ENCODE peak calls at places on chromosomes 13 and 19, in six cellular contexts. H, Z, L, K, T and J are unnamed samples.

GRCh38 chr13:71817335-71817734 is 49.7 kb downstream of the DACH1 start:
- DNase-seq in H (no peak), Z (no peak), L (no peak), K (no peak), T (no peak), J (no peak)

GRCh38 chr13:50760751-50761150 is 82.7 kb downstream of the DLEU7 start:
- DNase-seq in H (no peak), Z (no peak), L (no peak), K (no peak), T (no peak), J (no peak)

GRCh38 chr19:1747285-1748114 is 5.8 kb upstream of the ONECUT3 start:
- DNase-seq in H (no peak), Z (peak; percentile 85), L (peak; percentile 81), K (no peak), T (peak; percentile 72), J (peak; percentile 80)

GRCh38 chr19:15629003-15629880 is 11.5 kb upstream of the CYP4F3 start:
- DNase-seq in H (peak; percentile 2), Z (peak; percentile 72), L (peak; percentile 56), K (peak; percentile 83), T (no peak), J (peak; percentile 19)

GRCh38 chr19:4108767-4109625 is 14.9 kb downstream of the MAP2K2 start:
- DNase-seq in H (no peak), Z (no peak), L (no peak), K (no peak), T (no peak), J (no peak)

GRCh38 chr19:5434970-5435641 is 20.1 kb upstream of the ZNRF4 start:
- DNase-seq in H (no peak), Z (no peak), L (peak; percentile 58), K (no peak), T (peak; percentile 77), J (peak; percentile 94)

GRCh38 chr13:48009298-48009697 is 8.2 kb upstream of the SUCLA2 start:
- DNase-seq in H (no peak), Z (no peak), L (peak; percentile 39), K (no peak), T (peak; percentile 32), J (peak; percentile 51)

GRCh38 chr13:50104493-50104892 is 89.2 kb downstream of the KCNRG start:
- DNase-seq in H (no peak), Z (no peak), L (peak; percentile 13), K (no peak), T (no peak), J (peak; percentile 46)

GRCh38 chr19:54179921-54180452 is 7.0 kb upstream of the TMC4 start:
- DNase-seq in H (peak; percentile 84), Z (peak; percentile 98), L (peak; percentile 99), K (peak; percentile 87), T (peak; percentile 89), J (peak; percentile 60)

GRCh38 chr19:34618410-34618809 is 58.5 kb downstream of the SCGB2B2 start:
- DNase-seq in H (no peak), Z (no peak), L (no peak), K (no peak), T (no peak), J (no peak)

GRCh38 chr19:51808333-51808986 is 13.5 kb downstream of the FPR3 start:
- DNase-seq in H (no peak), Z (no peak), L (no peak), K (no peak), T (no peak), J (no peak)

GRCh38 chr13:99977912-99978780 is 3.4 kb upstream of the ZIC2 start:
- DNase-seq in H (no peak), Z (peak; percentile 52), L (peak; percentile 76), K (peak; percentile 52), T (no peak), J (no peak)

GRCh38 chr13:100725472-100725871 is 50.9 kb upstream of the TMTC4 start:
- DNase-seq in H (no peak), Z (no peak), L (no peak), K (no peak), T (no peak), J (no peak)

GRCh38 chr19:39432677-39433025 is 3.1 kb downstream of the RPS16 start:
- DNase-seq in H (no peak), Z (no peak), L (no peak), K (no peak), T (no peak), J (no peak)

GRCh38 chr13:23822252-23822824 is 66.9 kb downstream of the MIPEP start:
- DNase-seq in H (no peak), Z (no peak), L (no peak), K (no peak), T (no peak), J (no peak)

GRCh38 chr19:33430674-33431277 is 57.3 kb downstream of the CEBPG start:
- DNase-seq in H (peak; percentile 59), Z (peak; percentile 78), L (peak; percentile 66), K (peak; percentile 88), T (peak; percentile 62), J (peak; percentile 61)

GRCh38 chr13:100881291-100881864 is 206.8 kb upstream of the TMTC4 start:
- DNase-seq in H (no peak), Z (no peak), L (no peak), K (no peak), T (peak; percentile 62), J (no peak)

GRCh38 chr19:8455018-8455417 is 10.2 kb downstream of the HNRNPM start:
- DNase-seq in H (no peak), Z (no peak), L (no peak), K (no peak), T (no peak), J (no peak)

GRCh38 chr19:33245948-33246728 is 20.5 kb upstream of the SLC7A10 start:
- DNase-seq in H (no peak), Z (no peak), L (peak; percentile 23), K (peak; percentile 73), T (no peak), J (no peak)

GRCh38 chr13:112444001-112444311 is 67.8 kb downstream of the SPACA7 start:
- DNase-seq in H (peak; percentile 79), Z (peak; percentile 90), L (peak; percentile 82), K (peak; percentile 98), T (peak; percentile 26), J (peak; percentile 42)

GRCh38 chr13:107271226-107271625 is 703.3 kb upstream of the ARGLU1 start:
- DNase-seq in H (no peak), Z (peak; percentile 71), L (peak; percentile 88), K (peak; percentile 49), T (peak; percentile 78), J (peak; percentile 50)

GRCh38 chr13:97313481-97313880 is 91.3 kb downstream of the MBNL2 start:
- DNase-seq in H (no peak), Z (no peak), L (no peak), K (no peak), T (no peak), J (no peak)

GRCh38 chr13:100513987-100514670 is 74.5 kb downstream of the GGACT start:
- DNase-seq in H (no peak), Z (peak; percentile 23), L (no peak), K (no peak), T (peak; percentile 33), J (no peak)

GRCh38 chr13:97339019-97339988 is 94.7 kb upstream of the RAP2A start:
- DNase-seq in H (no peak), Z (no peak), L (no peak), K (no peak), T (peak; percentile 67), J (peak; percentile 98)

GRCh38 chr19:36215276-36216171 is 618 bp downstream of the ZNF146 start:
- DNase-seq in H (peak; percentile 5), Z (no peak), L (peak; percentile 23), K (no peak), T (peak; percentile 70), J (peak; percentile 62)

GRCh38 chr13:108980237-108980636 is 350.8 kb downstream of the MYO16 start:
- DNase-seq in H (no peak), Z (no peak), L (no peak), K (no peak), T (no peak), J (no peak)

GRCh38 chr13:36377822-36378480 is 31.8 kb upstream of the SPART start:
- DNase-seq in H (no peak), Z (no peak), L (no peak), K (no peak), T (no peak), J (peak; percentile 38)

GRCh38 chr13:113369881-113370280 is 6.0 kb upstream of the GRTP1 start:
- DNase-seq in H (no peak), Z (no peak), L (no peak), K (peak; percentile 35), T (no peak), J (no peak)

GRCh38 chr13:79736356-79736755 is 255.4 kb downstream of the NDFIP2 start:
- DNase-seq in H (no peak), Z (no peak), L (peak; percentile 10), K (no peak), T (no peak), J (no peak)

GRCh38 chr19:38141108-38141507 is 82.9 kb downstream of the DPF1 start:
- DNase-seq in H (no peak), Z (no peak), L (no peak), K (no peak), T (no peak), J (no peak)
- H2BK15ac ChIP-seq in H (no peak overlapping the region), Z (no peak overlapping the region), L (no peak overlapping the region), K (no peak overlapping the region), T (no peak overlapping the region), J (no peak overlapping the region)

GRCh38 chr19:46872967-46873366 is 12.2 kb downstream of the ARHGAP35 start:
- DNase-seq in H (no peak), Z (no peak), L (no peak), K (no peak), T (no peak), J (no peak)
- H2BK120ac ChIP-seq in H (no peak overlapping the region), Z (no peak overlapping the region), L (no peak overlapping the region), K (no peak overlapping the region), T (no peak overlapping the region), J (no peak overlapping the region)

GRCh38 chr13:110447801-110448200 is 113.7 kb downstream of the RAB20 start:
- DNase-seq in H (no peak), Z (no peak), L (peak; percentile 18), K (no peak), T (no peak), J (no peak)
- H3K4me1 ChIP-seq in H (peaks cover 7% of the 10 kb centered on the region), Z (no peaks in the 10 kb centered on the region), L (no peaks in the 10 kb centered on the region), K (no peaks in the 10 kb centered on the region), T (peaks cover 47% of the 10 kb centered on the region), J (peaks cover 23% of the 10 kb centered on the region)

GRCh38 chr13:44667950-44668349 is 91.8 kb upstream of the TSC22D1 start:
- DNase-seq in H (peak; percentile 61), Z (no peak), L (no peak), K (no peak), T (peak; percentile 74), J (peak; percentile 53)
- H2BK15ac ChIP-seq in H (no peak overlapping the region), Z (no peak overlapping the region), L (no peak overlapping the region), K (no peak overlapping the region), T (no peak overlapping the region), J (peak overlapping the region; percentile 12)